ENCODE peak calls at places on chromosomes 3 and 15, in four cellular contexts. R is type B pancreatic cell, V is cardiac muscle cell, L is tibial nerve. C is an unnamed sample.

GRCh38 chr15:83207622-83208356 is at the start of gene HDGFL3:
- DNase-seq in V (peak), L (peak), R (peak), C (peak)

GRCh38 chr3:180700941-180701340 is 21.7 kb upstream of the CCDC39 start:
- DNase-seq in V (no peak), R (no peak), L (no peak), C (peak)

GRCh38 chr3:160390554-160391138 is 8.4 kb downstream of the IFT80 start:
- DNase-seq in V (no peak), R (no peak), L (no peak), C (no peak)

GRCh38 chr3:129888739-129889138 is 4.8 kb downstream of the TMCC1 start:
- DNase-seq in L (no peak), R (no peak), V (no peak), C (peak)

GRCh38 chr3:64300790-64301423 is 75.6 kb upstream of the PRICKLE2 start:
- DNase-seq in V (no peak), L (no peak), R (no peak), C (peak)

GRCh38 chr15:45702041-45702440 is 67.2 kb downstream of the SQOR start:
- DNase-seq in L (no peak), V (no peak), R (no peak), C (peak)

GRCh38 chr3:159499031-159499793 is 489.4 kb upstream of the IL12A start:
- DNase-seq in R (no peak), V (no peak), L (no peak), C (no peak)

GRCh38 chr15:79349526-79349925 is 38.6 kb downstream of the TMED3 start:
- DNase-seq in V (no peak), L (no peak), R (no peak), C (no peak)

GRCh38 chr15:95141486-95141885 is 910.1 kb downstream of the MCTP2 start:
- DNase-seq in R (no peak), L (no peak), V (no peak), C (peak)

GRCh38 chr15:99506399-99506798 is 59.4 kb upstream of the MEF2A start:
- DNase-seq in L (no peak), R (no peak), V (no peak), C (no peak)

GRCh38 chr3:141738636-141739363 is 702 bp downstream of the RNF7 start:
- DNase-seq in R (no peak), V (peak), L (peak), C (peak)

GRCh38 chr15:92625297-92625980 is 30.1 kb downstream of the FAM174B start:
- DNase-seq in L (no peak), V (no peak), R (no peak), C (peak)

GRCh38 chr3:8637348-8637747 is 7.2 kb downstream of the SSUH2 start:
- DNase-seq in V (no peak), L (no peak), R (no peak), C (no peak)

GRCh38 chr3:52123106-52123708 is 31.0 kb downstream of the POC1A start:
- DNase-seq in L (peak), V (peak), R (peak), C (peak)

GRCh38 chr3:9769426-9770275 is at the start of gene CAMK1:
- DNase-seq in V (peak), R (peak), L (peak), C (peak)

GRCh38 chr3:45191924-45192417 is 34.1 kb downstream of the TMEM158 start:
- DNase-seq in R (no peak), L (no peak), V (no peak), C (no peak)

GRCh38 chr3:28915711-28916481 is 365.0 kb upstream of the RBMS3 start:
- DNase-seq in L (peak), R (no peak), V (peak), C (peak)

GRCh38 chr15:84880007-84880406 is 4.5 kb upstream of the SLC28A1 start:
- DNase-seq in R (no peak), V (no peak), L (no peak), C (no peak)

GRCh38 chr3:365268-365667 is 168.7 kb downstream of the CHL1 start:
- DNase-seq in R (no peak), L (no peak), V (no peak), C (no peak)

GRCh38 chr15:41666353-41666920 is 6.2 kb downstream of the MGA start:
- DNase-seq in L (no peak), V (no peak), R (no peak), C (peak)

GRCh38 chr15:38389924-38390542 is 63.9 kb upstream of the FAM98B start:
- DNase-seq in L (peak), V (peak), R (no peak), C (peak)

GRCh38 chr3:87037652-87038051 is 46.7 kb upstream of the VGLL3 start:
- DNase-seq in V (no peak), L (no peak), R (no peak), C (no peak)

GRCh38 chr15:86139828-86140227 is 60.2 kb downstream of the AGBL1 start:
- DNase-seq in R (no peak), L (no peak), V (no peak), C (no peak)

GRCh38 chr3:70740872-70741271 is 428.4 kb upstream of the MDFIC2 start:
- DNase-seq in V (no peak), R (no peak), L (no peak), C (no peak)

GRCh38 chr15:71826196-71826595 is 15.8 kb downstream of the NR2E3 start:
- DNase-seq in V (no peak), L (no peak), R (no peak), C (no peak)

GRCh38 chr15:70722266-70723123 is 40.9 kb downstream of the UACA start:
- DNase-seq in R (no peak), V (peak), L (no peak), C (peak)

GRCh38 chr3:106092792-106093191 is 224.0 kb upstream of the CBLB start:
- DNase-seq in V (no peak), L (no peak), R (no peak), C (peak)

GRCh38 chr3:17979248-17979647 is 236.8 kb upstream of the TBC1D5 start:
- DNase-seq in V (peak), R (no peak), L (no peak), C (peak)

GRCh38 chr3:129505341-129505740 is 23.1 kb upstream of the RHO start:
- DNase-seq in V (no peak), L (no peak), R (no peak), C (no peak)

GRCh38 chr15:74783072-74783807 is 1.4 kb downstream of the CSK start:
- DNase-seq in L (no peak), V (no peak), R (no peak), C (peak)

GRCh38 chr3:50275160-50275995 is 3.5 kb upstream of the LSMEM2 start:
- DNase-seq in L (no peak), V (peak), R (no peak), C (no peak)

GRCh38 chr3:173618703-173619102 is 221.2 kb downstream of the NLGN1 start:
- DNase-seq in V (no peak), R (no peak), L (no peak), C (no peak)

GRCh38 chr15:47429376-47429775 is 287.9 kb upstream of the SEMA6D start:
- DNase-seq in R (no peak), V (no peak), L (no peak), C (no peak)

GRCh38 chr3:126908752-126909275 is 74.1 kb upstream of the PLXNA1 start:
- DNase-seq in R (no peak), V (no peak), L (no peak), C (no peak)

GRCh38 chr3:191963182-191963581 is 502.2 kb downstream of the PYDC2 start:
- DNase-seq in L (no peak), R (no peak), V (no peak), C (peak)

DNA sequence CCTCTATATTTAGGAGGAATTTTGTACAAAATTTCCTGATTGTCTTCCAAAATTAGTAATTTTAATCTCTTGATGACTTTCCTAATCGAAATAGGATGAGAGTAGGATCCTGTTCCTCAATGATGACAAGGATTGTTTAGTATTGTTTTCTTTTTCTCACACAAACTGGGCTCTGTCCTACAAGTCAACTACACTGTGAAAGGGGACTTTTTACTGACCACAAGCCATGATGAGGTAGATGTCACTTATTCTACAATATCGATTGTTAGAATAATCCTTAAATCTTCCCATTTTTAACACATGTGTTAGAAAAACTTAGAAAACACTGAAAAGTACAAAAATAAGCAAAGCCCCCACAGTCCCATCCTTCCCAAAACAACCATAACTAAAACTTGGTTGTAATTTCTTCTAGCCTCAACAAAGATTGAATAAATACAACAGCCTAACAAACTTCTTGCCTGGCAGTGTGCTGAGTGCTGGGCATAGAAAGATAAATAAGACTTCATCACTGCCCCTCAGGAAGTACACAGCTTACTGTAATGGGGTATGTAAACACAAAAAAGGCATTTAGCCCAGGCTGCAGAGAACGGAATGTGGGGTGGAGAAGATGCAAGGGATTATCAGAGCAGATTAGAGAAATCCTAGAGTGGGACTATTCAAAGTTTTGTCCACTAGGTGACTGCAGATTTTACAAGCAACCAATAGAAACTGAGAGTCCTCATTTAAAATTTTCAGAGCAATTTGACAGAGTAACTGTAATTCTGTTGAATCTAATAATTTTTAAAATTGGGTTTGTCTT is 35.6 kb upstream of the TSC22D2 start:
- DNase-seq in L (no peak), V (no peak), R (no peak), C (no peak)
- TF ChIP-seq CTCF in L (no peak), V (peak), R (peak), C (no peak)

DNA sequence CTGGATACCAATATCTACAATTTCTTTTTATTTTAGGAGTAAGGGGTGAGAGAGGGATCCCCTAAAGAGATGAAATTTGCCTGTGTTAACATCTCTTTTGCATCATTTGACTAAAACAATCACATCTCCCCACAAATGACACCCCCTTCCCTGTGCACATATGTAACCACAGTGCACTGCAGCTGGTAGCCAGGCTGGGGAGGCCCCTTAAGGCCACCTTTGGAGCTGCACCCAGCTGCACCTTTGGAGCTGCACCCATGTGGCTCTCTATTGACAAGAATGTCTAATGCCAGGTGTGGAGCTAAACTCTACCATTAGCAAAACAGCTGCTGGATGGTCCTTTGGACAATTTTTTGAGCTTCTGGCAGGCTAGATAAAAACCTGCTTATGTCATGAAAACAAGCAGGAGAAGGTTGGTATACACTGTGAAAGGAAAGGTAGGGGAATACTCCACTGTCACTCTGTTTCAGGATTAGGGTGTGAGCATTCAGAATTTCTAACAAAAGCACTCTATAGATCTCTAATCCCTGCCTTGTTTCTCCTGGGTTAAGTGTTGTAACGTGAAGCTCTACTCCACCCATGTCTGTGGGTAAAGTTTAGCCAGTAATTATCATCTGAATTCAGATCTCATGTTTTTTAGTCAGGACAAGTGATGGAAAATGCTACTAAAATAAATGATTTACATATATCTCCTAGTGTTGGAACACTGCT is 52.1 kb downstream of the TFG start:
- DNase-seq in R (no peak), L (no peak), V (no peak), C (peak)
- TF ChIP-seq CTCF in R (peak), L (no peak), V (no peak), C (peak)

GRCh38 chr3:131147534-131147933 is 120.9 kb downstream of the NEK11 start:
- DNase-seq in L (no peak), R (no peak), V (no peak), C (no peak)

GRCh38 chr3:131140891-131141290 is 114.2 kb downstream of the NEK11 start:
- DNase-seq in R (no peak), L (no peak), V (no peak), C (no peak)

GRCh38 chr3:131141770-131142169 is 115.1 kb downstream of the NEK11 start:
- DNase-seq in L (no peak), V (no peak), R (no peak), C (no peak)

GRCh38 chr3:131142580-131142979 is 115.9 kb downstream of the NEK11 start:
- DNase-seq in R (no peak), L (no peak), V (no peak), C (no peak)

GRCh38 chr3:131143802-131144201 is 117.1 kb downstream of the NEK11 start:
- DNase-seq in L (no peak), R (no peak), V (no peak), C (no peak)
- TF ChIP-seq CTCF in L (no peak), R (no peak), V (no peak), C (no peak)

GRCh38 chr3:184339016-184339415 is 1.6 kb downstream of the FAM131A start:
- DNase-seq in V (no peak), L (no peak), R (no peak), C (no peak)

GRCh38 chr3:184337981-184338380 is 581 bp downstream of the FAM131A start:
- DNase-seq in L (no peak), V (no peak), R (no peak), C (no peak)

GRCh38 chr3:184336484-184337230 is 743 bp upstream of the FAM131A start:
- DNase-seq in L (peak), V (peak), R (no peak), C (peak)

GRCh38 chr3:184337315-184337714 is at the start of gene FAM131A:
- DNase-seq in L (peak), V (no peak), R (no peak), C (no peak)

GRCh38 chr3:184338538-184338945 is 1.1 kb downstream of the FAM131A start:
- DNase-seq in V (peak), R (peak), L (peak), C (no peak)
- TF ChIP-seq CTCF in V (peak), R (peak), L (peak), C (no peak)

GRCh38 chr3:133963657-133964396 is 65.9 kb downstream of the SLCO2A1 start:
- DNase-seq in L (no peak), R (no peak), V (no peak), C (no peak)

GRCh38 chr3:133965906-133966305 is 63.8 kb downstream of the SLCO2A1 start:
- DNase-seq in V (no peak), L (no peak), R (no peak), C (no peak)

GRCh38 chr3:133965033-133965570 is 64.6 kb downstream of the SLCO2A1 start:
- DNase-seq in R (no peak), V (no peak), L (no peak), C (no peak)

GRCh38 chr3:133962879-133963278 is 66.8 kb downstream of the SLCO2A1 start:
- DNase-seq in R (no peak), L (no peak), V (no peak), C (peak)

DNA sequence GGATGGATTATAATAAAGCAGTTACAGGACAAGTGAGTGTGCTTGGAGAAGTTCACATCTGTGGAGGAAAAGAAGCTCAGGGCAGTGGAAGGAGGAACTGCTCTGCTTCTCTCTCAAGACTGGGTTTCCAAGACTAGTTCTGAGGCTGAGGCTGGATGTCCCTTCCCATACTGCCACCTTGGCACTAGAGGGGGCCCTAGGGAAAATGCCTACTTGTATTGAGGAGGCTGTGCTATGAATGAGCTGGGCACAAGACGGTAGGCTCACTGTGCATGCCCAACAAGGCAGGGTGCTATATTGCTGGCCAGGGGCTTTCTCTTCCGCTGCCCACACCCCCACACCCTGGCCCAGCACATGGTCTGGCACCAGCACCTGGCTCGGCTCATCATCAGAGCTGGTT is 65.2 kb downstream of the SLCO2A1 start:
- DNase-seq in R (no peak), L (no peak), V (no peak), C (no peak)
- TF ChIP-seq CTCF in R (no peak), L (no peak), V (no peak), C (no peak)

GRCh38 chr3:38133557-38134405 is 3.1 kb downstream of the ACAA1 start:
- DNase-seq in R (no peak), L (no peak), V (no peak), C (no peak)

GRCh38 chr3:38133209-38133556 is 3.7 kb downstream of the ACAA1 start:
- DNase-seq in V (no peak), R (no peak), L (no peak), C (no peak)

GRCh38 chr3:38130631-38131065 is 6.3 kb downstream of the ACAA1 start:
- DNase-seq in R (no peak), V (no peak), L (no peak), C (no peak)

GRCh38 chr3:38130219-38130618 is 6.7 kb downstream of the ACAA1 start:
- DNase-seq in R (peak), V (no peak), L (no peak), C (no peak)

DNA sequence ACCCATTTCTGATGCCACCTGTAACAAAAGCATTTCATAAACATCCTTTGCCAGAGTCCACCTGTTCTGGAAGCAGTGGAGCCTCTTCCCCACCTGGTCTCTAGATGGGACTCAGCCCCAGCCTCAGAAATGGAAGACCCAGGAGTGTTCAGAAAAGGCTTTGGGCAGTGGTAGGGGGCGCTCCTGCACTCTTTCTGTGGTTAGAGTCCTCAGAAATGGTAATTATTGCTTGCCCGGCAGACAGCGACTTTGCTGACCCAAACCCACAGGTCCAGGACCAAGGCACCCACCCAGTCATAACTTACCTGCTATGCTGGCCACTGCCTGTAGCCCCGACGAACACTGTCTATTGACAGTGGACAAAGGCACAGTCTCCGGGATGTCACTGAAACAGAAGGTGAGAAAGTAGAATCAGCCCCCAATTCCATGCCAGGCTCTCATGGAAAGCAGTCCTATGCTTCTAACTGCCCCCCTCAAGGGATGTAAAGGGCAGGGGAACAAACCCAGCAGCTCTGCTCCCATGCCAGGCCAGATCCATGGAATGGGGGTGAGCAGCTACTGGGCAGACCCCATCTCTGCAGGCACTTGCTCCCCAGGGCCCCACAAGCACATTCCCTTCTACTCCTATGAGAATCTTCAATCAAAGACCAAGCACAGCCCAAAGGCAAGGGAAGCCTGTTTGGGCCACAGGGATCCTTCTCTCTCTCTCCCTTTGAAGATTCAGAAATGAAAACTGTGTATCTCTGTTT is 5.1 kb downstream of the ACAA1 start:
- DNase-seq in R (no peak), V (peak), L (no peak), C (peak)
- TF ChIP-seq CTCF in R (peak), V (peak), L (peak), C (peak)

DNA sequence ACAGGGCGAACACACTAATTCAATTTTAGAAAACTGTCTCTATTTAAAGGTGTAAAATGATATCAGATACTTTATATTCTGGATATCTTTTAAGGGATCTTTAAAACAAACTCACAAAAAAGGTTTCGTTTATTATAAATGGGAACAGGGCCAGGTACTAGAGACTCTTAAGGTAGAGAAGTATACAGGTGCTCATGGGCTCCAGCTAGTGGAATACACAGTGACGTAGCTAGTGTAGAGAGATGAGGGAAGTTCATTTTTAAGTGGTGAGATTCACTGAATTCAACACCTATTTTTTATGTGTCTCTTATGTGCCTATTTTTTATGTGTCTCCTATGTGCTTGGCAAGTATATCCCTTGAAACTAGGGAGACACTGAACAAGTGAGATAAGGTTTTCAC is 132.7 kb upstream of the FAM3D start:
- DNase-seq in V (no peak), R (no peak), L (no peak), C (no peak)
- TF ChIP-seq CTCF in V (no peak), R (no peak), L (no peak), C (no peak)

GRCh38 chr15:31131853-31132375 is 30.4 kb upstream of the TRPM1 start:
- DNase-seq in V (no peak), L (no peak), R (no peak), C (no peak)

GRCh38 chr15:31136612-31137328 is 35.2 kb upstream of the TRPM1 start:
- DNase-seq in V (no peak), L (no peak), R (no peak), C (no peak)

GRCh38 chr15:31135523-31135922 is 34.0 kb upstream of the TRPM1 start:
- DNase-seq in V (no peak), R (no peak), L (no peak), C (no peak)

GRCh38 chr15:31133890-31134289 is 32.4 kb upstream of the TRPM1 start:
- DNase-seq in R (no peak), V (no peak), L (no peak), C (no peak)

GRCh38 chr15:31136016-31136415 is 34.5 kb upstream of the TRPM1 start:
- DNase-seq in V (no peak), L (no peak), R (no peak), C (no peak)
- TF ChIP-seq CTCF in V (no peak), L (no peak), R (no peak), C (no peak)

C was measured in MCF 10A.